ENCODE peak calls at places on chromosomes 7 and 10, in ten cellular contexts. One of them, this sample, is unnamed.

GRCh38 chr10:59387951-59388431 is 25.6 kb upstream of the FAM13C start:
- DNase-seq in heart right ventricle: no peak
- DNase-seq in K562: no peak
- DNase-seq in brain microvascular endothelial cell: peak
- DNase-seq in colonic mucosa: no peak
- DNase-seq in GM12865: no peak
- DNase-seq in HCT116: no peak
- DNase-seq in upper lobe of right lung: no peak
- DNase-seq in cardiac fibroblast: peak
- DNase-seq in IMR-90: peak
- DNase-seq in this sample: peak

GRCh38 chr7:74656421-74656910 is 1.1 kb upstream of the GTF2I start:
- DNase-seq in heart right ventricle: peak
- DNase-seq in K562: peak
- DNase-seq in brain microvascular endothelial cell: no peak
- DNase-seq in colonic mucosa: peak
- DNase-seq in GM12865: peak
- DNase-seq in HCT116: no peak
- DNase-seq in upper lobe of right lung: peak
- DNase-seq in cardiac fibroblast: peak
- DNase-seq in IMR-90: no peak
- DNase-seq in this sample: no peak

GRCh38 chr10:123103944-123104343 is 31.8 kb upstream of the HMX3 start:
- DNase-seq in heart right ventricle: no peak
- DNase-seq in K562: no peak
- DNase-seq in brain microvascular endothelial cell: no peak
- DNase-seq in colonic mucosa: peak
- DNase-seq in GM12865: no peak
- DNase-seq in HCT116: no peak
- DNase-seq in upper lobe of right lung: no peak
- DNase-seq in cardiac fibroblast: no peak
- DNase-seq in IMR-90: no peak
- DNase-seq in this sample: no peak

GRCh38 chr10:126638542-126638941 is 32.0 kb downstream of the C10orf90 start:
- DNase-seq in heart right ventricle: no peak
- DNase-seq in K562: peak
- DNase-seq in brain microvascular endothelial cell: no peak
- DNase-seq in colonic mucosa: no peak
- DNase-seq in GM12865: no peak
- DNase-seq in HCT116: no peak
- DNase-seq in upper lobe of right lung: no peak
- DNase-seq in cardiac fibroblast: no peak
- DNase-seq in IMR-90: no peak
- DNase-seq in this sample: no peak

GRCh38 chr10:60905580-60905979 is 38.4 kb downstream of the RHOBTB1 start:
- DNase-seq in heart right ventricle: peak
- DNase-seq in K562: no peak
- DNase-seq in brain microvascular endothelial cell: no peak
- DNase-seq in colonic mucosa: no peak
- DNase-seq in GM12865: no peak
- DNase-seq in HCT116: no peak
- DNase-seq in upper lobe of right lung: no peak
- DNase-seq in cardiac fibroblast: peak
- DNase-seq in IMR-90: peak
- DNase-seq in this sample: peak

GRCh38 chr10:19762026-19762425 is 54.2 kb upstream of the PLXDC2 start:
- DNase-seq in heart right ventricle: no peak
- DNase-seq in K562: no peak
- DNase-seq in brain microvascular endothelial cell: no peak
- DNase-seq in colonic mucosa: no peak
- DNase-seq in GM12865: no peak
- DNase-seq in HCT116: no peak
- DNase-seq in upper lobe of right lung: no peak
- DNase-seq in cardiac fibroblast: no peak
- DNase-seq in IMR-90: no peak
- DNase-seq in this sample: no peak

GRCh38 chr10:92690211-92691041 is 671 bp downstream of the HHEX start:
- DNase-seq in heart right ventricle: peak
- DNase-seq in K562: peak
- DNase-seq in brain microvascular endothelial cell: peak
- DNase-seq in colonic mucosa: peak
- DNase-seq in GM12865: peak
- DNase-seq in HCT116: peak
- DNase-seq in upper lobe of right lung: peak
- DNase-seq in cardiac fibroblast: peak
- DNase-seq in IMR-90: peak
- DNase-seq in this sample: no peak

GRCh38 chr10:17805921-17806577 is 3.1 kb upstream of the MRC1 start:
- DNase-seq in heart right ventricle: no peak
- DNase-seq in K562: peak
- DNase-seq in brain microvascular endothelial cell: no peak
- DNase-seq in colonic mucosa: no peak
- DNase-seq in GM12865: peak
- DNase-seq in HCT116: peak
- DNase-seq in upper lobe of right lung: no peak
- DNase-seq in cardiac fibroblast: no peak
- DNase-seq in IMR-90: no peak
- DNase-seq in this sample: no peak

GRCh38 chr10:21807162-21807561 is 196.4 kb downstream of the DNAJC1 start:
- DNase-seq in heart right ventricle: no peak
- DNase-seq in K562: peak
- DNase-seq in brain microvascular endothelial cell: no peak
- DNase-seq in colonic mucosa: no peak
- DNase-seq in GM12865: no peak
- DNase-seq in HCT116: no peak
- DNase-seq in upper lobe of right lung: no peak
- DNase-seq in cardiac fibroblast: no peak
- DNase-seq in IMR-90: no peak
- DNase-seq in this sample: no peak

DNA sequence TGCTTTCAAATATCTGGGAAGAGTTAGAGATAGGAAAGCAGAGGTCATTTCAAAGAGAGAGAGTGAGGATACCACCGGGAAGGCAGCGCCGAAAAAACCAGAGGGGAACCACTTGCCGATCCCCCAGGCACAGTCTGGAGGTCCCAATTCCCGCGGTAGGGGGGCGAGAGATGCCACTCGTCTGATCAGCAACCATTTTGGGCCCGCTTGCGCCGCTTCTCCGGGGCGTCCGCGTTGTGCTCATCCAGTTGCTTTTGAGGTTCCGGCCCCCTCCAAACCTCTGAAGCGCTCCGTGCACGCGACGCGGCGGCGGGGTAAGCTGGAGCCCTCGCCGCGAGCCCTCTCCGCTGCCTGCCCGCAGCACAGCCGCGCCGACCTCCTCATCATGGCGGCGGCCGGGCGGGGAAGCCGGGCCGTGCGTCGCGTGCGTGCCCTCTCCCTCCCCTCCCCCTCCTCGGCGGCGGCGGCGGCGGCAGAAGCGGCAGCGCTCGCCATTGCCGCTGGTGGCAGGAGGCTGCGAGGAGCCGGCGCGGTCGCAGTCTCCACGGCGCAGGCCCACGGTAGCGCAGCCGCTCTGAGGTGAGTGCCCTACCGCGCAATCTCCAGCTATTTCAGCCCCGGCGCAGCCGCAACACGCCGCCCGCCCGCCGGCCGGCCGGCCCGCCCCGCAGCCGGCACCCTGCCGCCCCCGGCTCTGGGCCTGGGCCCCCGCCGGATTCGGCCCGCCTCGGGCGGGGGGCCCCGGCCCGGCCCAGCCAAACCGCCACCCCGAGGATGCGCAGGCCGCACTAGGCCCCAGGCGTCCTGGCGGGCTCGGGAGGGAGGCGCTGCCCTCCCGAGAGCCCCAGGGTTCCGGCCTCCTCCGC is at the start of gene NRF1:
- DNase-seq in heart right ventricle: peak
- DNase-seq in K562: peak
- DNase-seq in brain microvascular endothelial cell: peak
- DNase-seq in colonic mucosa: peak
- DNase-seq in GM12865: peak
- DNase-seq in HCT116: peak
- DNase-seq in upper lobe of right lung: peak
- DNase-seq in cardiac fibroblast: peak
- DNase-seq in IMR-90: peak
- DNase-seq in this sample: peak
- TF ChIP-seq CTCF in heart right ventricle: no peak
- TF ChIP-seq CTCF in K562: peak
- TF ChIP-seq CTCF in brain microvascular endothelial cell: peak
- TF ChIP-seq CTCF in colonic mucosa: no peak
- TF ChIP-seq CTCF in GM12865: no peak
- TF ChIP-seq CTCF in HCT116: no peak
- TF ChIP-seq CTCF in upper lobe of right lung: peak
- TF ChIP-seq CTCF in cardiac fibroblast: peak
- TF ChIP-seq CTCF in IMR-90: peak
- TF ChIP-seq CTCF in this sample: peak

DNA sequence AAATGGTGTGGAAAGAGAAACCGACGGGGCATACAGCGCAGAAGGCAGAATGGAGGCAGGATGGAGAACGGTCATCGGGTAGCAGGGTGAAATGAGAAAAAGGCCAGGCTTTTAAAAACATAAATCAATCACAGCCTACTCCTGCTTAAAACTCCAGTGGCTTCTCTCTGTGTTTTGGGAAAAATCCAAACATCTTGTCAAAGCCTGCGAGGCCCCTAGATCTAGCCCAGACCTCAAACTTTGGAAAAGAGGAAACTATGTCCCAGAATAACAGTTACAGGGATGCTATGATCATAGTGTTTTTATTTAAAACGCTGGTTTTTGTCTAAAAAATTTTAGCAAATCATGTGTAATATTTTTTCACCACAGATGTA is 41.1 kb downstream of the PPP1R3C start:
- DNase-seq in heart right ventricle: no peak
- DNase-seq in K562: no peak
- DNase-seq in brain microvascular endothelial cell: no peak
- DNase-seq in colonic mucosa: no peak
- DNase-seq in GM12865: no peak
- DNase-seq in HCT116: no peak
- DNase-seq in upper lobe of right lung: no peak
- DNase-seq in cardiac fibroblast: no peak
- DNase-seq in IMR-90: no peak
- DNase-seq in this sample: no peak
- H3K4me3 ChIP-seq in heart right ventricle: no peak
- H3K4me3 ChIP-seq in K562: no peak
- H3K4me3 ChIP-seq in brain microvascular endothelial cell: no peak
- H3K4me3 ChIP-seq in colonic mucosa: no peak
- H3K4me3 ChIP-seq in GM12865: no peak
- H3K4me3 ChIP-seq in HCT116: no peak
- H3K4me3 ChIP-seq in upper lobe of right lung: no peak
- H3K4me3 ChIP-seq in cardiac fibroblast: no peak
- H3K4me3 ChIP-seq in IMR-90: no peak
- H3K4me3 ChIP-seq in this sample: no peak

GRCh38 chr10:5607594-5607993 is 58.8 kb downstream of the ASB13 start:
- DNase-seq in heart right ventricle: no peak
- DNase-seq in K562: no peak
- DNase-seq in brain microvascular endothelial cell: no peak
- DNase-seq in colonic mucosa: no peak
- DNase-seq in GM12865: no peak
- DNase-seq in HCT116: no peak
- DNase-seq in upper lobe of right lung: no peak
- DNase-seq in cardiac fibroblast: no peak
- DNase-seq in IMR-90: no peak
- DNase-seq in this sample: no peak

GRCh38 chr10:5608608-5609270 is 57.7 kb downstream of the ASB13 start:
- DNase-seq in heart right ventricle: no peak
- DNase-seq in K562: no peak
- DNase-seq in brain microvascular endothelial cell: no peak
- DNase-seq in colonic mucosa: no peak
- DNase-seq in GM12865: no peak
- DNase-seq in HCT116: no peak
- DNase-seq in upper lobe of right lung: no peak
- DNase-seq in cardiac fibroblast: no peak
- DNase-seq in IMR-90: no peak
- DNase-seq in this sample: no peak

GRCh38 chr10:5604946-5605345 is 61.4 kb downstream of the ASB13 start:
- DNase-seq in heart right ventricle: no peak
- DNase-seq in K562: no peak
- DNase-seq in brain microvascular endothelial cell: no peak
- DNase-seq in colonic mucosa: no peak
- DNase-seq in GM12865: no peak
- DNase-seq in HCT116: no peak
- DNase-seq in upper lobe of right lung: no peak
- DNase-seq in cardiac fibroblast: no peak
- DNase-seq in IMR-90: no peak
- DNase-seq in this sample: no peak

GRCh38 chr10:5606321-5606720 is 60.1 kb downstream of the ASB13 start:
- DNase-seq in heart right ventricle: no peak
- DNase-seq in K562: no peak
- DNase-seq in brain microvascular endothelial cell: no peak
- DNase-seq in colonic mucosa: no peak
- DNase-seq in GM12865: no peak
- DNase-seq in HCT116: no peak
- DNase-seq in upper lobe of right lung: no peak
- DNase-seq in cardiac fibroblast: no peak
- DNase-seq in IMR-90: no peak
- DNase-seq in this sample: no peak

DNA sequence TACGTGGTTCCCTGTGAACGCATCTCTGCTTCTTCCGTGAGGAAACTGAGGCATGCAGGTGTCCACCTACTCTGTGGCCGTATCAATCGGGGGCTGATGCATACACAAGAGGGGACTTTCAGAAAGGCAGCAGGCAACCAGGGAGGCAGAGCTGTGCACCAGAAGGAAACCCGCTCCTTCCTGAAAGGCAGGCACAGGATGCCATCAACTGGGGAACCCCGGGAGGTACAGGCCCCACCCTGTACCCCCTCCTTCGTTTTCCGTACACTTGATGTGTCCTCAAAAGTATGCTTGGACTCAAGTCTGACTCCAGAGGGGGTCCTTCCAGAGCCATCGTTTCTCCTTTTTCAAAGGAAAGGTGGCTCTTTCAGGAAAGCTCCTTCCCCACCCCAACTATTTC is 59.5 kb downstream of the ASB13 start:
- DNase-seq in heart right ventricle: no peak
- DNase-seq in K562: peak
- DNase-seq in brain microvascular endothelial cell: no peak
- DNase-seq in colonic mucosa: no peak
- DNase-seq in GM12865: no peak
- DNase-seq in HCT116: no peak
- DNase-seq in upper lobe of right lung: no peak
- DNase-seq in cardiac fibroblast: no peak
- DNase-seq in IMR-90: no peak
- DNase-seq in this sample: no peak
- TF ChIP-seq CTCF in heart right ventricle: peak
- TF ChIP-seq CTCF in K562: peak
- TF ChIP-seq CTCF in brain microvascular endothelial cell: peak
- TF ChIP-seq CTCF in colonic mucosa: no peak
- TF ChIP-seq CTCF in GM12865: no peak
- TF ChIP-seq CTCF in HCT116: no peak
- TF ChIP-seq CTCF in upper lobe of right lung: no peak
- TF ChIP-seq CTCF in cardiac fibroblast: no peak
- TF ChIP-seq CTCF in IMR-90: no peak
- TF ChIP-seq CTCF in this sample: no peak

DNA sequence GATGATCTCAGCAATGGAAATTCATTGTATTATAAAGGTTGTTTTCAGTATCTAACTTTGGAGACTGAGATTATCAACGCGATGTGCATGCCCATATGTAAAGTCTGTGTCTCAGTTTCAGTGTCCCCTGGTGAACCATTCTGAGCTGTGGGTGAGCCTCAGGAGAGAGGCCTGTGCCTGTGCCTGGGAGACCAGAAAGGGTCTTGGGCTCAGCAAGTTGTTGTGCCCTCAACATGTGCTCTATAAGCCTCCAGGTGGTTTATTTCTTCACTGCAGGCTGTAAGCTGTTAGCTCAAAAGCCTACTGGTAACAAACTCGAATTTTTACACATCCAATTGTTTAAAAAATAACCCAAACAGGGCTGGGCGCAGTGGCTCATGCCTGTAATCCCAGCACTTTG is 151.9 kb downstream of the PKD1L1 start:
- DNase-seq in heart right ventricle: no peak
- DNase-seq in K562: no peak
- DNase-seq in brain microvascular endothelial cell: no peak
- DNase-seq in colonic mucosa: no peak
- DNase-seq in GM12865: no peak
- DNase-seq in HCT116: no peak
- DNase-seq in upper lobe of right lung: no peak
- DNase-seq in cardiac fibroblast: no peak
- DNase-seq in IMR-90: peak
- DNase-seq in this sample: no peak
- H3K4me3 ChIP-seq in heart right ventricle: no peak
- H3K4me3 ChIP-seq in K562: no peak
- H3K4me3 ChIP-seq in brain microvascular endothelial cell: no peak
- H3K4me3 ChIP-seq in colonic mucosa: no peak
- H3K4me3 ChIP-seq in GM12865: no peak
- H3K4me3 ChIP-seq in HCT116: no peak
- H3K4me3 ChIP-seq in upper lobe of right lung: no peak
- H3K4me3 ChIP-seq in cardiac fibroblast: no peak
- H3K4me3 ChIP-seq in IMR-90: no peak
- H3K4me3 ChIP-seq in this sample: peak